ENCODE peak calls at places on chromosomes 7 and 10, in five cellular contexts. One of them, this sample, is unnamed.

GRCh38 chr7:2566890-2567662 is 8.3 kb downstream of the IQCE start:
- DNase-seq in kidney tubule cell: no peak
- DNase-seq in HEK293T: no peak
- DNase-seq in activated CD8-positive, alpha-beta memory T cell treated with anti-CD3 and anti-CD28 coated beads, Interleukin-2, amount 10 ng/mL, durations not matched to agents 7 days and 5 days: peak
- DNase-seq in iPS-NIHi11: no peak
- DNase-seq in this sample: no peak

GRCh38 chr10:103188853-103189252 is 4.2 kb downstream of the NT5C2 start:
- DNase-seq in kidney tubule cell: no peak
- DNase-seq in HEK293T: peak
- DNase-seq in activated CD8-positive, alpha-beta memory T cell treated with anti-CD3 and anti-CD28 coated beads, Interleukin-2, amount 10 ng/mL, durations not matched to agents 7 days and 5 days: no peak
- DNase-seq in iPS-NIHi11: no peak
- DNase-seq in this sample: peak

GRCh38 chr10:5488272-5489161 is 10.9 kb downstream of the CALML5 start:
- DNase-seq in kidney tubule cell: peak
- DNase-seq in HEK293T: no peak
- DNase-seq in activated CD8-positive, alpha-beta memory T cell treated with anti-CD3 and anti-CD28 coated beads, Interleukin-2, amount 10 ng/mL, durations not matched to agents 7 days and 5 days: no peak
- DNase-seq in iPS-NIHi11: peak
- DNase-seq in this sample: peak

GRCh38 chr10:7258948-7259523 is 151.8 kb downstream of the SFMBT2 start:
- DNase-seq in kidney tubule cell: no peak
- DNase-seq in HEK293T: no peak
- DNase-seq in activated CD8-positive, alpha-beta memory T cell treated with anti-CD3 and anti-CD28 coated beads, Interleukin-2, amount 10 ng/mL, durations not matched to agents 7 days and 5 days: peak
- DNase-seq in iPS-NIHi11: no peak
- DNase-seq in this sample: no peak

GRCh38 chr10:44992070-44992731 is 8.5 kb upstream of the ZNF22 start:
- DNase-seq in kidney tubule cell: no peak
- DNase-seq in HEK293T: no peak
- DNase-seq in activated CD8-positive, alpha-beta memory T cell treated with anti-CD3 and anti-CD28 coated beads, Interleukin-2, amount 10 ng/mL, durations not matched to agents 7 days and 5 days: peak
- DNase-seq in iPS-NIHi11: no peak
- DNase-seq in this sample: no peak

GRCh38 chr7:69743436-69743835 is 145.2 kb downstream of the AUTS2 start:
- DNase-seq in kidney tubule cell: no peak
- DNase-seq in HEK293T: no peak
- DNase-seq in activated CD8-positive, alpha-beta memory T cell treated with anti-CD3 and anti-CD28 coated beads, Interleukin-2, amount 10 ng/mL, durations not matched to agents 7 days and 5 days: no peak
- DNase-seq in iPS-NIHi11: no peak
- DNase-seq in this sample: no peak

GRCh38 chr10:51629969-51630617 is 69.3 kb downstream of the CSTF2T start:
- DNase-seq in kidney tubule cell: no peak
- DNase-seq in HEK293T: no peak
- DNase-seq in activated CD8-positive, alpha-beta memory T cell treated with anti-CD3 and anti-CD28 coated beads, Interleukin-2, amount 10 ng/mL, durations not matched to agents 7 days and 5 days: no peak
- DNase-seq in iPS-NIHi11: no peak
- DNase-seq in this sample: no peak

GRCh38 chr10:35103887-35104286 is 13.7 kb upstream of the CUL2 start:
- DNase-seq in kidney tubule cell: no peak
- DNase-seq in HEK293T: no peak
- DNase-seq in activated CD8-positive, alpha-beta memory T cell treated with anti-CD3 and anti-CD28 coated beads, Interleukin-2, amount 10 ng/mL, durations not matched to agents 7 days and 5 days: no peak
- DNase-seq in iPS-NIHi11: no peak
- DNase-seq in this sample: no peak

GRCh38 chr10:77909755-77910375 is 16.7 kb downstream of the DLG5 start:
- DNase-seq in kidney tubule cell: peak
- DNase-seq in HEK293T: no peak
- DNase-seq in activated CD8-positive, alpha-beta memory T cell treated with anti-CD3 and anti-CD28 coated beads, Interleukin-2, amount 10 ng/mL, durations not matched to agents 7 days and 5 days: no peak
- DNase-seq in iPS-NIHi11: no peak
- DNase-seq in this sample: peak

GRCh38 chr7:69880848-69881247 is 282.6 kb downstream of the AUTS2 start:
- DNase-seq in kidney tubule cell: no peak
- DNase-seq in HEK293T: no peak
- DNase-seq in activated CD8-positive, alpha-beta memory T cell treated with anti-CD3 and anti-CD28 coated beads, Interleukin-2, amount 10 ng/mL, durations not matched to agents 7 days and 5 days: no peak
- DNase-seq in iPS-NIHi11: no peak
- DNase-seq in this sample: no peak

GRCh38 chr10:133388973-133389818 is 4.8 kb upstream of the MTG1 start:
- DNase-seq in kidney tubule cell: no peak
- DNase-seq in HEK293T: no peak
- DNase-seq in activated CD8-positive, alpha-beta memory T cell treated with anti-CD3 and anti-CD28 coated beads, Interleukin-2, amount 10 ng/mL, durations not matched to agents 7 days and 5 days: peak
- DNase-seq in iPS-NIHi11: no peak
- DNase-seq in this sample: no peak

GRCh38 chr10:88089498-88089897 is 226.1 kb downstream of the PTEN start:
- DNase-seq in kidney tubule cell: peak
- DNase-seq in HEK293T: no peak
- DNase-seq in activated CD8-positive, alpha-beta memory T cell treated with anti-CD3 and anti-CD28 coated beads, Interleukin-2, amount 10 ng/mL, durations not matched to agents 7 days and 5 days: no peak
- DNase-seq in iPS-NIHi11: no peak
- DNase-seq in this sample: no peak

GRCh38 chr10:74991435-74991834 is 120.0 kb upstream of the SAMD8 start:
- DNase-seq in kidney tubule cell: peak
- DNase-seq in HEK293T: peak
- DNase-seq in activated CD8-positive, alpha-beta memory T cell treated with anti-CD3 and anti-CD28 coated beads, Interleukin-2, amount 10 ng/mL, durations not matched to agents 7 days and 5 days: no peak
- DNase-seq in iPS-NIHi11: peak
- DNase-seq in this sample: peak

GRCh38 chr7:1940402-1940786 is 270.3 kb downstream of the ELFN1 start:
- DNase-seq in kidney tubule cell: peak
- DNase-seq in HEK293T: no peak
- DNase-seq in activated CD8-positive, alpha-beta memory T cell treated with anti-CD3 and anti-CD28 coated beads, Interleukin-2, amount 10 ng/mL, durations not matched to agents 7 days and 5 days: peak
- DNase-seq in iPS-NIHi11: no peak
- DNase-seq in this sample: no peak

GRCh38 chr10:26534384-26534783 is 96.2 kb downstream of the APBB1IP start:
- DNase-seq in kidney tubule cell: no peak
- DNase-seq in HEK293T: no peak
- DNase-seq in activated CD8-positive, alpha-beta memory T cell treated with anti-CD3 and anti-CD28 coated beads, Interleukin-2, amount 10 ng/mL, durations not matched to agents 7 days and 5 days: no peak
- DNase-seq in iPS-NIHi11: peak
- DNase-seq in this sample: no peak

GRCh38 chr10:24381235-24382010 is 172.5 kb downstream of the KIAA1217 start:
- DNase-seq in kidney tubule cell: no peak
- DNase-seq in HEK293T: no peak
- DNase-seq in activated CD8-positive, alpha-beta memory T cell treated with anti-CD3 and anti-CD28 coated beads, Interleukin-2, amount 10 ng/mL, durations not matched to agents 7 days and 5 days: no peak
- DNase-seq in iPS-NIHi11: no peak
- DNase-seq in this sample: no peak

GRCh38 chr7:142956951-142957623 is 5.1 kb downstream of the KEL start:
- DNase-seq in kidney tubule cell: peak
- DNase-seq in HEK293T: no peak
- DNase-seq in activated CD8-positive, alpha-beta memory T cell treated with anti-CD3 and anti-CD28 coated beads, Interleukin-2, amount 10 ng/mL, durations not matched to agents 7 days and 5 days: no peak
- DNase-seq in iPS-NIHi11: no peak
- DNase-seq in this sample: peak

GRCh38 chr7:40329601-40330153 is 194.9 kb downstream of the SUGCT start:
- DNase-seq in kidney tubule cell: peak
- DNase-seq in HEK293T: peak
- DNase-seq in activated CD8-positive, alpha-beta memory T cell treated with anti-CD3 and anti-CD28 coated beads, Interleukin-2, amount 10 ng/mL, durations not matched to agents 7 days and 5 days: no peak
- DNase-seq in iPS-NIHi11: peak
- DNase-seq in this sample: peak

GRCh38 chr10:125448596-125448995 is 234.4 kb downstream of the TEX36 start:
- DNase-seq in kidney tubule cell: peak
- DNase-seq in HEK293T: peak
- DNase-seq in activated CD8-positive, alpha-beta memory T cell treated with anti-CD3 and anti-CD28 coated beads, Interleukin-2, amount 10 ng/mL, durations not matched to agents 7 days and 5 days: no peak
- DNase-seq in iPS-NIHi11: peak
- DNase-seq in this sample: peak

GRCh38 chr10:44464503-44464902 is 79.6 kb upstream of the CXCL12 start:
- DNase-seq in kidney tubule cell: no peak
- DNase-seq in HEK293T: no peak
- DNase-seq in activated CD8-positive, alpha-beta memory T cell treated with anti-CD3 and anti-CD28 coated beads, Interleukin-2, amount 10 ng/mL, durations not matched to agents 7 days and 5 days: no peak
- DNase-seq in iPS-NIHi11: no peak
- DNase-seq in this sample: no peak

GRCh38 chr7:111960909-111961440 is 245.2 kb downstream of the DOCK4 start:
- DNase-seq in kidney tubule cell: no peak
- DNase-seq in HEK293T: no peak
- DNase-seq in activated CD8-positive, alpha-beta memory T cell treated with anti-CD3 and anti-CD28 coated beads, Interleukin-2, amount 10 ng/mL, durations not matched to agents 7 days and 5 days: no peak
- DNase-seq in iPS-NIHi11: no peak
- DNase-seq in this sample: no peak

GRCh38 chr10:125083576-125083920 is 76.8 kb downstream of the CTBP2 start:
- DNase-seq in kidney tubule cell: peak
- DNase-seq in HEK293T: no peak
- DNase-seq in activated CD8-positive, alpha-beta memory T cell treated with anti-CD3 and anti-CD28 coated beads, Interleukin-2, amount 10 ng/mL, durations not matched to agents 7 days and 5 days: no peak
- DNase-seq in iPS-NIHi11: no peak
- DNase-seq in this sample: no peak

GRCh38 chr7:1592299-1592842 is 22.5 kb upstream of the PSMG3 start:
- DNase-seq in kidney tubule cell: no peak
- DNase-seq in HEK293T: no peak
- DNase-seq in activated CD8-positive, alpha-beta memory T cell treated with anti-CD3 and anti-CD28 coated beads, Interleukin-2, amount 10 ng/mL, durations not matched to agents 7 days and 5 days: no peak
- DNase-seq in iPS-NIHi11: no peak
- DNase-seq in this sample: no peak

GRCh38 chr10:125555743-125556142 is 127.2 kb downstream of the TEX36 start:
- DNase-seq in kidney tubule cell: no peak
- DNase-seq in HEK293T: no peak
- DNase-seq in activated CD8-positive, alpha-beta memory T cell treated with anti-CD3 and anti-CD28 coated beads, Interleukin-2, amount 10 ng/mL, durations not matched to agents 7 days and 5 days: no peak
- DNase-seq in iPS-NIHi11: no peak
- DNase-seq in this sample: no peak

GRCh38 chr7:123769371-123769770 is 20.6 kb upstream of the WASL start:
- DNase-seq in kidney tubule cell: peak
- DNase-seq in HEK293T: no peak
- DNase-seq in activated CD8-positive, alpha-beta memory T cell treated with anti-CD3 and anti-CD28 coated beads, Interleukin-2, amount 10 ng/mL, durations not matched to agents 7 days and 5 days: no peak
- DNase-seq in iPS-NIHi11: no peak
- DNase-seq in this sample: peak

GRCh38 chr10:63391812-63392211 is 74.0 kb downstream of the JMJD1C start:
- DNase-seq in kidney tubule cell: no peak
- DNase-seq in HEK293T: no peak
- DNase-seq in activated CD8-positive, alpha-beta memory T cell treated with anti-CD3 and anti-CD28 coated beads, Interleukin-2, amount 10 ng/mL, durations not matched to agents 7 days and 5 days: no peak
- DNase-seq in iPS-NIHi11: no peak
- DNase-seq in this sample: no peak

GRCh38 chr10:10394933-10395658 is 622.6 kb upstream of the CELF2 start:
- DNase-seq in kidney tubule cell: no peak
- DNase-seq in HEK293T: no peak
- DNase-seq in activated CD8-positive, alpha-beta memory T cell treated with anti-CD3 and anti-CD28 coated beads, Interleukin-2, amount 10 ng/mL, durations not matched to agents 7 days and 5 days: no peak
- DNase-seq in iPS-NIHi11: no peak
- DNase-seq in this sample: no peak

GRCh38 chr7:121546632-121547340 is 150.7 kb upstream of the FAM3C start:
- DNase-seq in kidney tubule cell: no peak
- DNase-seq in HEK293T: no peak
- DNase-seq in activated CD8-positive, alpha-beta memory T cell treated with anti-CD3 and anti-CD28 coated beads, Interleukin-2, amount 10 ng/mL, durations not matched to agents 7 days and 5 days: no peak
- DNase-seq in iPS-NIHi11: no peak
- DNase-seq in this sample: no peak

GRCh38 chr10:89503151-89503550 is 32.2 kb downstream of the SLC16A12 start:
- DNase-seq in kidney tubule cell: no peak
- DNase-seq in HEK293T: no peak
- DNase-seq in activated CD8-positive, alpha-beta memory T cell treated with anti-CD3 and anti-CD28 coated beads, Interleukin-2, amount 10 ng/mL, durations not matched to agents 7 days and 5 days: no peak
- DNase-seq in iPS-NIHi11: no peak
- DNase-seq in this sample: no peak

GRCh38 chr7:41999736-42000283 is 237.2 kb downstream of the GLI3 start:
- DNase-seq in kidney tubule cell: no peak
- DNase-seq in HEK293T: no peak
- DNase-seq in activated CD8-positive, alpha-beta memory T cell treated with anti-CD3 and anti-CD28 coated beads, Interleukin-2, amount 10 ng/mL, durations not matched to agents 7 days and 5 days: no peak
- DNase-seq in iPS-NIHi11: no peak
- DNase-seq in this sample: peak

GRCh38 chr10:119498889-119499864 is 43.3 kb downstream of the RGS10 start:
- DNase-seq in kidney tubule cell: peak
- DNase-seq in HEK293T: no peak
- DNase-seq in activated CD8-positive, alpha-beta memory T cell treated with anti-CD3 and anti-CD28 coated beads, Interleukin-2, amount 10 ng/mL, durations not matched to agents 7 days and 5 days: no peak
- DNase-seq in iPS-NIHi11: no peak
- DNase-seq in this sample: no peak

GRCh38 chr10:103504181-103504783 is 10.8 kb downstream of the NEURL1 start:
- DNase-seq in kidney tubule cell: peak
- DNase-seq in HEK293T: no peak
- DNase-seq in activated CD8-positive, alpha-beta memory T cell treated with anti-CD3 and anti-CD28 coated beads, Interleukin-2, amount 10 ng/mL, durations not matched to agents 7 days and 5 days: peak
- DNase-seq in iPS-NIHi11: no peak
- DNase-seq in this sample: peak

GRCh38 chr7:121620953-121621606 is 225.0 kb upstream of the FAM3C start:
- DNase-seq in kidney tubule cell: no peak
- DNase-seq in HEK293T: no peak
- DNase-seq in activated CD8-positive, alpha-beta memory T cell treated with anti-CD3 and anti-CD28 coated beads, Interleukin-2, amount 10 ng/mL, durations not matched to agents 7 days and 5 days: no peak
- DNase-seq in iPS-NIHi11: peak
- DNase-seq in this sample: no peak

GRCh38 chr10:110682348-110682747 is 38.2 kb downstream of the RBM20 start:
- DNase-seq in kidney tubule cell: no peak
- DNase-seq in HEK293T: no peak
- DNase-seq in activated CD8-positive, alpha-beta memory T cell treated with anti-CD3 and anti-CD28 coated beads, Interleukin-2, amount 10 ng/mL, durations not matched to agents 7 days and 5 days: no peak
- DNase-seq in iPS-NIHi11: no peak
- DNase-seq in this sample: no peak